ENCODE peak calls at places on chromosome 21, in five cellular contexts. K is colonic mucosa, U is heart left ventricle, D is adipocyte, W is AG04450. G is an unnamed sample.

GRCh38 chr21:31459457-31459856 is 115.4 kb upstream of the TIAM1 start:
- DNase-seq in D (no peak), W (no peak), K (no peak), U (no peak), G (no peak)

GRCh38 chr21:36948686-36949085 is 17.8 kb downstream of the HLCS start:
- DNase-seq in D (peak; percentile 60), W (no peak), U (no peak), K (no peak), G (no peak)

GRCh38 chr21:34771512-34772028 is 102.8 kb downstream of the CLIC6 start:
- DNase-seq in W (no peak), D (peak; percentile 80), K (no peak), U (no peak), G (peak; percentile 85)

GRCh38 chr21:36330904-36331303 is 10.9 kb downstream of the MORC3 start:
- DNase-seq in W (no peak), U (no peak), D (peak; percentile 79), K (peak; percentile 52), G (peak; percentile 71)

GRCh38 chr21:25005388-25005787 is 601.9 kb downstream of the MRPL39 start:
- DNase-seq in U (no peak), D (no peak), W (no peak), K (no peak), G (no peak)

GRCh38 chr21:45954271-45954670 is 27.3 kb upstream of the COL6A1 start:
- DNase-seq in W (no peak), K (no peak), D (peak; percentile 66), U (peak; percentile 53), G (peak; percentile 79)

GRCh38 chr21:34907783-34908423 is 141.2 kb downstream of the RUNX1 start:
- DNase-seq in D (no peak), U (no peak), K (no peak), W (no peak), G (no peak)

GRCh38 chr21:42461881-42462877 is 33.8 kb downstream of the RSPH1 start:
- DNase-seq in D (no peak), U (no peak), W (no peak), K (peak; percentile 85), G (no peak)

GRCh38 chr21:46168238-46168637 is 12.9 kb upstream of the FTCD start:
- DNase-seq in K (peak; percentile 7), D (no peak), W (no peak), U (no peak), G (no peak)

DNA sequence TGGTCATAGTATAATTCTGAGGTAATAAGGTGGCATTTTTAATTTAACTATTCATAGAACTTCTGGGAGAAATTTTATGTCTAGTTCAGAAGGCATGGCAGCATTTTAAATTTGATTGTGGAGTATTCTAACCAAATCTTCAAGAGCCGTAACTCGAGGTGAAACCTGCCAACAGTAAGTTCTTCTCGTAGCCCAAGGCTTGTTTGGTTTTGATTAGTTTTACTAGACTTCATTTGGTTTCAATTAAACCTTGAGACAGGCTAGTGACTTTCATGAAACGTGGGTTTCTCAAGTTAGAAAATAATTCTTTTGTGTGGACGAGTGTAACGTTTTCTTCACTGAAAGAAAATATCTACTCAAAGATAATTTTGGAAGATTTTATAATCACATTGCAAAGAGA is 395.5 kb downstream of the USP25 start:
- DNase-seq in W (no peak), K (no peak), U (no peak), D (peak; percentile 71), G (peak; percentile 57)
- H3K4me3 ChIP-seq in W (no peak overlapping the region), K (no peak overlapping the region), U (no peak overlapping the region), D (peak overlapping the region; percentile 81), G (no peak overlapping the region)

DNA sequence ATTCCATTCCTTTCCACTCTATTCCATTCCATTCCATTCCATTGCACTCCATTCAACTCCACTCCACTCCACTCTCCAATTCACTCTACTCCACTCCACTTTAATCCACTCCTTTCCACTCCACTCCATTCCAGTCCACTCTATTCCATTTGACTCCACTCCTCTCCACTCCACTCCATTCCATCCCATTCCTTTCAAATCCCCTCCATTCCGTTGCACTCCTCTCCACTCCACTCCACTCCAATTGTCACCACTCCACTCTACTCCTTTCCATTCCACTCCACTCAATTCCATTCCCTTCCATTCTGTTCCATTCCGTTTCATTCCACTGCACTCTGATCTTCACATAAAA is 2563.7 kb upstream of the TPTE start:
- DNase-seq in U (no peak), K (no peak), W (no peak), D (no peak), G (no peak)
- H3K4me3 ChIP-seq in U (no peak overlapping the region), K (no peak overlapping the region), W (no peak overlapping the region), D (no peak overlapping the region), G (no peak overlapping the region)

GRCh38 chr21:39452965-39453332 is 1.2 kb downstream of the SH3BGR start:
- DNase-seq in W (no peak), K (no peak), D (peak; percentile 22), U (no peak), G (no peak)
- H3K4me3 ChIP-seq in W (no peak overlapping the region), K (no peak overlapping the region), D (no peak overlapping the region), U (peak overlapping the region; percentile 53), G (peak overlapping the region; percentile 40)

DNA sequence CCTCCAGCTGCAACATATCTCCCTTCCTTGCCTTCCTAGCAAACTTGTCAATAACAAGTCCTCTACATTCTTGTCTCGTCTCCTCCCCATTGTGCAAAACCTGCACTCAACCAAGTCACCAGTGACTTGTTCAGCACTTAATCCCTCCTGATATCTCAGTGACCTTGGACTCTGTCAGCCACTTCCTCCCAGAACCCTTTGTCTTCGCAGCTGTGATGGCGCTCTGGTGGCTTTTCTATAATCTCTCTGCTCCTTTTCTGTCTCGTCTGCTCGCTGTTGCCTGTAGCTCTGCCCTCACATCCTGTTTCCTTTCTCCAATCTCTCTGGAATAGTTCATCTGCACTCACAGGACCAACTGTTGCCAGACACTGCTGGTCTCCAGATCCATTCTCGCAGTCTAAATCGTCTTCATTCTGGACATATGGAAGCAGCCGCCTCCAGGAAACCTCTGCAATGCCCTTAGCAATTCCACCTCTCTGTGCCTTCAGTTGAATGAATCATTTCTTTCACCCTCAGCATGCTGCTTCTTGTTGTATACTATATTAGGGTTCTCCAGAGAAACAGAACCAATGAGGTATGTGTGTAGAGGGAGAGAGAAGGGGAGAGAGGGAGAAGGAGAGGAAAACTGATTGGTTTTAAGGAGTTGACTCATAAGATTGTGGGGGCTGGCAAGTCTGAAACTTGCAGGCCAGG is 17.4 kb upstream of the IFNAR2 start:
- DNase-seq in U (no peak), K (no peak), W (peak; percentile 33), D (peak; percentile 25), G (peak; percentile 51)
- H3K4me3 ChIP-seq in U (peak overlapping the region; percentile 3), K (no peak overlapping the region), W (peak overlapping the region; percentile 17), D (peak overlapping the region; percentile 10), G (no peak overlapping the region)

GRCh38 chr21:39182016-39182415 is 1.2 kb downstream of the PSMG1 start:
- DNase-seq in U (no peak), D (peak; percentile 36), K (no peak), W (no peak), G (no peak)
- H3K4me3 ChIP-seq in U (no peak overlapping the region), D (peak overlapping the region; percentile 95), K (peak overlapping the region; percentile 83), W (peak overlapping the region; percentile 92), G (peak overlapping the region; percentile 98)

GRCh38 chr21:20997633-20998455 is at the start of gene NCAM2:
- DNase-seq in D (peak; percentile 91), U (peak; percentile 78), K (peak; percentile 54), W (peak; percentile 60), G (peak; percentile 76)
- H3K4me3 ChIP-seq in D (peak within 1 kb of the TSS; percentile 93), U (peak within 1 kb of the TSS; percentile 56), K (peak within 1 kb of the TSS; percentile 38), W (peak within 1 kb of the TSS; percentile 68), G (peak within 1 kb of the TSS; percentile 89)

G was measured in fibroblast of the aortic adventitia.